ENCODE peak calls at places on chromosomes 13 and 19, in ten cellular contexts. R is keratinocyte, V is fibroblast of the aortic adventitia, H is A549, F is AG04449, O is neural progenitor cell, J is upper lobe of left lung, Y is thoracic aorta, U is pancreas, P is tibial artery. W is an unnamed sample.

GRCh38 chr13:83515267-83515666 is 367.0 kb downstream of the SLITRK1 start:
- DNase-seq in F (peak; percentile 26), O (no peak), V (peak; percentile 17), Y (no peak), H (peak; percentile 27), P (no peak), U (no peak), J (no peak), R (no peak), W (no peak)

GRCh38 chr13:108269601-108270328 is at the start of gene TNFSF13B:
- DNase-seq in F (no peak), O (peak; percentile 53), V (peak; percentile 62), U (peak; percentile 78), H (peak; percentile 4), Y (no peak), P (peak; percentile 29), J (peak; percentile 68), R (no peak), W (peak; percentile 13)

GRCh38 chr19:54517483-54517882 is 14.9 kb downstream of the LAIR2 start:
- DNase-seq in V (peak; percentile 21), U (peak; percentile 61), O (peak; percentile 60), J (no peak), R (no peak), F (no peak), H (peak; percentile 40), P (no peak), Y (no peak), W (no peak)

GRCh38 chr13:99289265-99289664 is 17.9 kb downstream of the GPR183 start:
- DNase-seq in V (no peak), F (no peak), U (no peak), R (no peak), Y (no peak), P (no peak), J (no peak), H (no peak), O (no peak), W (no peak)

GRCh38 chr19:18062043-18062442 is 24.7 kb downstream of the IL12RB1 start:
- DNase-seq in U (no peak), P (no peak), R (no peak), J (no peak), Y (no peak), H (no peak), F (no peak), V (no peak), O (no peak), W (no peak)

GRCh38 chr19:46350758-46351159 is 3.9 kb downstream of the PPP5C start:
- DNase-seq in Y (no peak), J (peak; percentile 36), H (no peak), O (no peak), V (no peak), P (no peak), U (no peak), R (no peak), F (no peak), W (no peak)

GRCh38 chr19:13037161-13037560 is 41.9 kb downstream of the NFIX start:
- DNase-seq in R (no peak), F (peak; percentile 38), Y (no peak), O (no peak), H (peak; percentile 27), U (no peak), V (peak; percentile 85), J (no peak), P (no peak), W (no peak)

GRCh38 chr13:110044521-110045200 is 258.3 kb upstream of the IRS2 start:
- DNase-seq in V (peak; percentile 51), P (no peak), F (peak; percentile 28), J (no peak), U (no peak), H (no peak), Y (no peak), R (no peak), O (peak; percentile 24), W (no peak)

GRCh38 chr19:40225440-40226305 is 816 bp downstream of the CCNP start:
- DNase-seq in J (no peak), Y (no peak), F (no peak), H (no peak), V (peak; percentile 27), P (no peak), U (no peak), O (no peak), R (no peak), W (no peak)

GRCh38 chr19:6229216-6229913 is 50.4 kb downstream of the MLLT1 start:
- DNase-seq in P (no peak), H (no peak), R (no peak), J (no peak), Y (no peak), F (no peak), V (no peak), U (no peak), O (no peak), W (no peak)

GRCh38 chr13:99431927-99432636 is 69.2 kb upstream of the TM9SF2 start:
- DNase-seq in V (peak; percentile 12), R (no peak), U (no peak), O (no peak), Y (no peak), H (no peak), F (no peak), P (no peak), J (no peak), W (no peak)

GRCh38 chr13:40552895-40553294 is 113.5 kb downstream of the FOXO1 start:
- DNase-seq in J (no peak), R (no peak), V (no peak), Y (no peak), P (no peak), U (no peak), F (no peak), H (no peak), O (no peak), W (no peak)

GRCh38 chr13:46355088-46355468 is 32.0 kb downstream of the RUBCNL start:
- DNase-seq in H (no peak), V (no peak), Y (no peak), U (no peak), P (no peak), F (no peak), O (no peak), R (no peak), J (no peak), W (no peak)

GRCh38 chr19:57903298-57904174 is 12.9 kb downstream of the ZNF417 start:
- DNase-seq in V (peak; percentile 59), U (no peak), F (peak; percentile 9), J (no peak), O (peak; percentile 33), H (peak; percentile 43), R (no peak), P (no peak), Y (no peak), W (no peak)

GRCh38 chr13:86870388-86870966 is 800.7 kb upstream of the SLITRK5 start:
- DNase-seq in U (no peak), H (peak; percentile 1), P (no peak), V (peak; percentile 30), R (no peak), Y (no peak), F (no peak), J (no peak), O (peak; percentile 11), W (no peak)

DNA sequence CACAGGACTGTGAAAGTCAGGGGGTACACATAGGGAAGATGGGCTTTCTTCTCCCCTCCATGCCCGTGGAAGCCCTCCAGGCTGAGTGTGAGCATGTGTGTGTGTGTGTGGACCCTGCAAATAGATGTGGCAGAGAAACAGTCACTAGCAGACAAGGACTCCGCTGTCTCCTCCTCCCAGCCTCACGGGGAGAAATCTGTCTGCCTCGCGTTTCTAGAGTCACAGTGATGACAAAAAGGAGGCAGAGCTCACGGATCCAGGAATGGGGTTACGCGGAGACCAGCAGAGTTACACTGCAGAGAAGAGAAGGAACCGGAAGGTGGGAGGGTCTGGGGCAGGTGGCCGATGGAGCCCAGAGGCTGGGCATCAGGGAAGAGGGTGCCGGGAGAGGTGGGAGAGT is 44.4 kb downstream of the CHST8 start:
- DNase-seq in O (no peak), H (no peak), U (no peak), F (no peak), J (no peak), P (no peak), R (no peak), Y (no peak), V (no peak), W (no peak)
- H3K4me3 ChIP-seq in O (no peak overlapping the region), H (no peak overlapping the region), U (no peak overlapping the region), F (no peak overlapping the region), J (no peak overlapping the region), P (no peak overlapping the region), R (no peak overlapping the region), Y (no peak overlapping the region), V (no peak overlapping the region), W (no peak overlapping the region)

GRCh38 chr19:15390814-15391213 is 11.2 kb upstream of the AKAP8 start:
- DNase-seq in F (no peak), J (no peak), R (no peak), Y (no peak), P (no peak), H (no peak), O (no peak), U (no peak), V (no peak), W (no peak)
- TF ChIP-seq CTCF in F (no peak), J (no peak), R (no peak), Y (no peak), P (no peak), H (no peak), O (no peak), U (no peak), V (no peak), W (no peak)

GRCh38 chr19:38736413-38737280 is 7.6 kb downstream of the CAPN12 start:
- DNase-seq in O (peak; percentile 84), U (peak; percentile 83), V (no peak), Y (no peak), H (peak; percentile 83), F (no peak), P (no peak), J (peak; percentile 80), R (no peak), W (no peak)

GRCh38 chr19:38735257-38735686 is 9.0 kb downstream of the CAPN12 start:
- DNase-seq in U (peak; percentile 64), O (peak; percentile 72), F (no peak), H (peak; percentile 63), P (no peak), R (no peak), J (no peak), V (no peak), Y (no peak), W (no peak)

GRCh38 chr19:38734426-38735256 is 9.6 kb downstream of the CAPN12 start:
- DNase-seq in F (no peak), H (peak; percentile 65), J (peak; percentile 45), P (no peak), U (peak; percentile 62), Y (no peak), O (peak; percentile 41), V (no peak), R (no peak), W (no peak)

GRCh38 chr19:38737297-38737865 is 6.9 kb downstream of the CAPN12 start:
- DNase-seq in H (peak; percentile 13), V (no peak), F (no peak), O (no peak), P (no peak), J (no peak), U (peak; percentile 55), Y (no peak), R (no peak), W (no peak)

GRCh38 chr19:38736036-38736412 is 8.2 kb downstream of the CAPN12 start:
- DNase-seq in U (peak; percentile 80), F (no peak), H (peak; percentile 81), Y (no peak), O (peak; percentile 82), V (no peak), J (peak; percentile 54), P (no peak), R (no peak), W (no peak)
- H3K4me3 ChIP-seq in U (peak overlapping the region; percentile 14), F (peak overlapping the region; percentile 46), H (peak overlapping the region; percentile 49), Y (peak overlapping the region; percentile 63), O (peak overlapping the region; percentile 57), V (peak overlapping the region; percentile 45), J (peak overlapping the region; percentile 18), P (peak overlapping the region; percentile 30), R (no peak overlapping the region), W (peak overlapping the region; percentile 61)

GRCh38 chr13:30572859-30573275 is 44.9 kb upstream of the USPL1 start:
- DNase-seq in R (no peak), V (peak; percentile 70), P (no peak), O (no peak), Y (no peak), J (peak; percentile 35), H (peak; percentile 45), F (no peak), U (no peak), W (no peak)
- TF ChIP-seq CTCF in R (no peak), V (peak; percentile 40), P (no peak), O (no peak), Y (peak; percentile 10), J (no peak), H (peak; percentile 38), F (peak; percentile 24), U (no peak), W (peak; percentile 46)